ENCODE peak calls at places on chromosomes 2 and 18, in six cellular contexts. One of them, this sample, is unnamed.
A peak's percentile ranks its signal among the peaks of the same experiment; 100 is the strongest.

GRCh38 chr2:17557596-17557995 is 17.1 kb downstream of the VSNL1 start:
- DNase-seq in upper lobe of right lung: no peak
- DNase-seq in WTC11: no peak
- DNase-seq in tibial artery: no peak
- DNase-seq in lower lobe of right lung: no peak
- DNase-seq in cardiac muscle cell: no peak
- DNase-seq in this sample: peak; percentile 74

GRCh38 chr2:58533376-58533775 is 292.3 kb upstream of the FANCL start:
- DNase-seq in upper lobe of right lung: no peak
- DNase-seq in WTC11: no peak
- DNase-seq in tibial artery: no peak
- DNase-seq in lower lobe of right lung: no peak
- DNase-seq in cardiac muscle cell: no peak
- DNase-seq in this sample: no peak

GRCh38 chr2:191165190-191165643 is 14.4 kb upstream of the STAT4 start:
- DNase-seq in upper lobe of right lung: no peak
- DNase-seq in WTC11: no peak
- DNase-seq in tibial artery: no peak
- DNase-seq in lower lobe of right lung: no peak
- DNase-seq in cardiac muscle cell: peak; percentile 76
- DNase-seq in this sample: no peak

GRCh38 chr2:226478121-226478809 is 321.4 kb downstream of the IRS1 start:
- DNase-seq in upper lobe of right lung: no peak
- DNase-seq in WTC11: no peak
- DNase-seq in tibial artery: peak; percentile 84
- DNase-seq in lower lobe of right lung: no peak
- DNase-seq in cardiac muscle cell: peak; percentile 90
- DNase-seq in this sample: no peak

GRCh38 chr2:191048073-191048472 is 34.1 kb upstream of the STAT1 start:
- DNase-seq in upper lobe of right lung: no peak
- DNase-seq in WTC11: no peak
- DNase-seq in tibial artery: no peak
- DNase-seq in lower lobe of right lung: no peak
- DNase-seq in cardiac muscle cell: no peak
- DNase-seq in this sample: no peak

GRCh38 chr2:98478861-98479770 is 34.5 kb downstream of the INPP4A start:
- DNase-seq in upper lobe of right lung: no peak
- DNase-seq in WTC11: no peak
- DNase-seq in tibial artery: no peak
- DNase-seq in lower lobe of right lung: no peak
- DNase-seq in cardiac muscle cell: no peak
- DNase-seq in this sample: no peak

GRCh38 chr18:59697236-59697932 is at the start of gene CCBE1:
- DNase-seq in upper lobe of right lung: peak; percentile 88
- DNase-seq in WTC11: peak; percentile 92
- DNase-seq in tibial artery: no peak
- DNase-seq in lower lobe of right lung: peak; percentile 71
- DNase-seq in cardiac muscle cell: peak; percentile 81
- DNase-seq in this sample: no peak

GRCh38 chr2:205527801-205528200 is 154.5 kb upstream of the NRP2 start:
- DNase-seq in upper lobe of right lung: no peak
- DNase-seq in WTC11: no peak
- DNase-seq in tibial artery: no peak
- DNase-seq in lower lobe of right lung: no peak
- DNase-seq in cardiac muscle cell: no peak
- DNase-seq in this sample: no peak

GRCh38 chr2:32976409-32977063 is 29.8 kb downstream of the LTBP1 start:
- DNase-seq in upper lobe of right lung: no peak
- DNase-seq in WTC11: no peak
- DNase-seq in tibial artery: no peak
- DNase-seq in lower lobe of right lung: no peak
- DNase-seq in cardiac muscle cell: no peak
- DNase-seq in this sample: no peak

GRCh38 chr2:27737676-27738348 is 33.7 kb upstream of the MRPL33 start:
- DNase-seq in upper lobe of right lung: no peak
- DNase-seq in WTC11: no peak
- DNase-seq in tibial artery: no peak
- DNase-seq in lower lobe of right lung: no peak
- DNase-seq in cardiac muscle cell: peak; percentile 93
- DNase-seq in this sample: no peak

GRCh38 chr2:10526281-10526680 is 78.2 kb upstream of the ODC1 start:
- DNase-seq in upper lobe of right lung: peak; percentile 58
- DNase-seq in WTC11: no peak
- DNase-seq in tibial artery: no peak
- DNase-seq in lower lobe of right lung: no peak
- DNase-seq in cardiac muscle cell: no peak
- DNase-seq in this sample: no peak

GRCh38 chr2:160338891-160339290 is 138.8 kb upstream of the ITGB6 start:
- DNase-seq in upper lobe of right lung: no peak
- DNase-seq in WTC11: no peak
- DNase-seq in tibial artery: peak; percentile 61
- DNase-seq in lower lobe of right lung: no peak
- DNase-seq in cardiac muscle cell: peak; percentile 72
- DNase-seq in this sample: no peak

GRCh38 chr2:72340665-72341064 is 193.0 kb upstream of the CYP26B1 start:
- DNase-seq in upper lobe of right lung: no peak
- DNase-seq in WTC11: no peak
- DNase-seq in tibial artery: no peak
- DNase-seq in lower lobe of right lung: no peak
- DNase-seq in cardiac muscle cell: no peak
- DNase-seq in this sample: no peak

GRCh38 chr2:35454966-35455638 is 900.5 kb upstream of the CRIM1 start:
- DNase-seq in upper lobe of right lung: no peak
- DNase-seq in WTC11: peak; percentile 46
- DNase-seq in tibial artery: no peak
- DNase-seq in lower lobe of right lung: no peak
- DNase-seq in cardiac muscle cell: peak; percentile 1
- DNase-seq in this sample: no peak

GRCh38 chr18:32576296-32576916 is 105.7 kb upstream of the GAREM1 start:
- DNase-seq in upper lobe of right lung: no peak
- DNase-seq in WTC11: peak; percentile 40
- DNase-seq in tibial artery: no peak
- DNase-seq in lower lobe of right lung: no peak
- DNase-seq in cardiac muscle cell: peak; percentile 39
- DNase-seq in this sample: no peak

GRCh38 chr2:193963472-193964119 is 1693.4 kb upstream of the SLC39A10 start:
- DNase-seq in upper lobe of right lung: no peak
- DNase-seq in WTC11: peak; percentile 20
- DNase-seq in tibial artery: no peak
- DNase-seq in lower lobe of right lung: no peak
- DNase-seq in cardiac muscle cell: peak; percentile 73
- DNase-seq in this sample: peak; percentile 7

GRCh38 chr2:43199492-43200481 is 26.6 kb downstream of the ZFP36L2 start:
- DNase-seq in upper lobe of right lung: no peak
- DNase-seq in WTC11: no peak
- DNase-seq in tibial artery: no peak
- DNase-seq in lower lobe of right lung: no peak
- DNase-seq in cardiac muscle cell: no peak
- DNase-seq in this sample: no peak

GRCh38 chr2:28338046-28338753 is 54.5 kb upstream of the FOSL2 start:
- DNase-seq in upper lobe of right lung: peak; percentile 62
- DNase-seq in WTC11: no peak
- DNase-seq in tibial artery: peak; percentile 83
- DNase-seq in lower lobe of right lung: no peak
- DNase-seq in cardiac muscle cell: peak; percentile 97
- DNase-seq in this sample: no peak

GRCh38 chr18:3451989-3452749 is 2.2 kb downstream of the TGIF1 start:
- DNase-seq in upper lobe of right lung: peak; percentile 76
- DNase-seq in WTC11: peak; percentile 44
- DNase-seq in tibial artery: peak; percentile 49
- DNase-seq in lower lobe of right lung: peak; percentile 77
- DNase-seq in cardiac muscle cell: peak; percentile 78
- DNase-seq in this sample: no peak

GRCh38 chr2:126907671-126908070 is 9.0 kb downstream of the TEX51 start:
- DNase-seq in upper lobe of right lung: peak; percentile 32
- DNase-seq in WTC11: no peak
- DNase-seq in tibial artery: no peak
- DNase-seq in lower lobe of right lung: peak; percentile 20
- DNase-seq in cardiac muscle cell: no peak
- DNase-seq in this sample: no peak

GRCh38 chr2:221429741-221430491 is 142.2 kb downstream of the EPHA4 start:
- DNase-seq in upper lobe of right lung: no peak
- DNase-seq in WTC11: no peak
- DNase-seq in tibial artery: no peak
- DNase-seq in lower lobe of right lung: no peak
- DNase-seq in cardiac muscle cell: peak; percentile 14
- DNase-seq in this sample: peak; percentile 34

GRCh38 chr2:23692901-23693605 is 233.9 kb downstream of the ATAD2B start:
- DNase-seq in upper lobe of right lung: peak; percentile 56
- DNase-seq in WTC11: no peak
- DNase-seq in tibial artery: peak; percentile 15
- DNase-seq in lower lobe of right lung: no peak
- DNase-seq in cardiac muscle cell: no peak
- DNase-seq in this sample: no peak

GRCh38 chr2:96536445-96537065 is at the start of gene ARID5A:
- DNase-seq in upper lobe of right lung: peak; percentile 98
- DNase-seq in WTC11: peak; percentile 96
- DNase-seq in tibial artery: peak; percentile 94
- DNase-seq in lower lobe of right lung: peak; percentile 97
- DNase-seq in cardiac muscle cell: peak; percentile 92
- DNase-seq in this sample: peak; percentile 17

GRCh38 chr18:73511751-73512525 is 635.7 kb downstream of the FBXO15 start:
- DNase-seq in upper lobe of right lung: no peak
- DNase-seq in WTC11: no peak
- DNase-seq in tibial artery: no peak
- DNase-seq in lower lobe of right lung: no peak
- DNase-seq in cardiac muscle cell: peak; percentile 51
- DNase-seq in this sample: no peak

DNA sequence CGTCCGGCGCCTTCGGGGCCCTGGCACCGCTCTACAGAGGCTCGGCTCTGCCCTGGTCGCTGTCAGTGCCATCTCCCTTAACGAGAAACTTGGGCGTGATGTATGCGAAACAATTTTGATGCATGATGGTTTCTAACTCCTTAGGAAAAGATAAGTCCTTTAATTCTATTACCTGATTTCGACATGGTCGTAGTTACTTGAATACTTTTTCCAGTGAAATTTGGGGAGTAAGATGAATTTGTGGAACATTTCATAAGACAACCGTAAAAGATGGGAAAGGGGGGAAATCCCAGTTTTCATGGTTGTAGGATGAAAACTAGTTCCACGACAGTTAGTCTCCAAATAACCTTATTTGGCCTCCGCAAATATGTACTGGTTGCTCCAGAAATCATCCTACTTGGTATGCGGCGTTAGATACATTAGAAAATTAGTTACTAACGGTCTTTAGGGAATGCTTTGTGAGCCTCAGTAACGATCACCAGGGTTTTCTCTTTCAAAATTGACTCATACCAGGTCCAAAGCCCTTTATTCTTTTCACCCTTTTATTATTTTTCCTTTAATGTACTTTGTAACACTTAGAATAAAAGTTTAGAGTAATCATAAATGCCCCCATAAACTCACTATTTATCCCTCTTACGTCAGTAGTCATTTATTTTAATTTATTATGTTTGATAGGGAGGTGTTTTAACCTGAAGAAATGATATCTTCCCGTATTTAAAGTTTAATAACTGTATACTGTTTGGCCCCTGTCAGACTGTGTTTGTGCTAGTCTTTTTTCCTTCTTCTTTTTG is 877 bp downstream of the TWSG1 start:
- DNase-seq in upper lobe of right lung: no peak
- DNase-seq in WTC11: no peak
- DNase-seq in tibial artery: no peak
- DNase-seq in lower lobe of right lung: no peak
- DNase-seq in cardiac muscle cell: peak; percentile 39
- DNase-seq in this sample: no peak
- TF ChIP-seq CTCF in upper lobe of right lung: no peak
- TF ChIP-seq CTCF in WTC11: no peak
- TF ChIP-seq CTCF in tibial artery: no peak
- TF ChIP-seq CTCF in lower lobe of right lung: no peak
- TF ChIP-seq CTCF in cardiac muscle cell: no peak
- TF ChIP-seq CTCF in this sample: no peak

GRCh38 chr18:58231930-58232329 is 187.9 kb downstream of the NEDD4L start:
- DNase-seq in upper lobe of right lung: no peak
- DNase-seq in WTC11: no peak
- DNase-seq in tibial artery: no peak
- DNase-seq in lower lobe of right lung: no peak
- DNase-seq in cardiac muscle cell: no peak
- DNase-seq in this sample: no peak
- TF ChIP-seq CTCF in upper lobe of right lung: peak; percentile 40
- TF ChIP-seq CTCF in WTC11: no peak
- TF ChIP-seq CTCF in tibial artery: no peak
- TF ChIP-seq CTCF in lower lobe of right lung: peak; percentile 39
- TF ChIP-seq CTCF in cardiac muscle cell: no peak
- TF ChIP-seq CTCF in this sample: peak; percentile 84

DNA sequence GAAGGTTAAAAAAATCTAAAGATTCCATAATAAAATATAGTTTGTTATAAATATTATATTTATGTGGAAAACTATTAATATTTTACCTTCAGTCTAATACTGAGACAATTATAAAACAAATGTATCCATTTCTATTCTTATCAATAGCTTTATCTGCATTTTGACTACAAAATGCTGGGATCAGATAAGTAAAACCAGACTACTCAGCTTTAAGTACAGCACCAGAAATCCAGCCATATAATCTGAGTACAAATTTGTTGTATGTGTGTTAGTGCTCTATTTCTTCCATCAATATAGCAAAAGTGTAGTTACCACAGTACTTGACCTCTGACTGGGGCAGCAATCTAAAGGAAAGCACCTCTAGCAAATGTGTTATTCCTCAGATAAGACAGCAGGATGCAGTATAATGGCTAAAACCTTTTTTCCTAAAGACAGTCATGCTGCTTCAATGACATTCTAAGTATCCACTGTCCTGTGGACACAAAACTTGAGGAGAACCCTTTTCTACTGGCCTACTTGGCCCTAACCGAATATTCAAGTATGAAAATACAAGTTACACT is 68.1 kb downstream of the OLA1 start:
- DNase-seq in upper lobe of right lung: no peak
- DNase-seq in WTC11: no peak
- DNase-seq in tibial artery: no peak
- DNase-seq in lower lobe of right lung: no peak
- DNase-seq in cardiac muscle cell: no peak
- DNase-seq in this sample: no peak
- TF ChIP-seq CTCF in upper lobe of right lung: no peak
- TF ChIP-seq CTCF in WTC11: no peak
- TF ChIP-seq CTCF in tibial artery: no peak
- TF ChIP-seq CTCF in lower lobe of right lung: no peak
- TF ChIP-seq CTCF in cardiac muscle cell: peak; percentile 11
- TF ChIP-seq CTCF in this sample: peak; percentile 26

GRCh38 chr18:63949068-63949737 is at the start of gene HMSD:
- DNase-seq in upper lobe of right lung: peak; percentile 88
- DNase-seq in WTC11: peak; percentile 84
- DNase-seq in tibial artery: no peak
- DNase-seq in lower lobe of right lung: peak; percentile 80
- DNase-seq in cardiac muscle cell: peak; percentile 47
- DNase-seq in this sample: no peak

GRCh38 chr18:63956755-63957154 is 7.7 kb downstream of the HMSD start:
- DNase-seq in upper lobe of right lung: no peak
- DNase-seq in WTC11: no peak
- DNase-seq in tibial artery: no peak
- DNase-seq in lower lobe of right lung: no peak
- DNase-seq in cardiac muscle cell: no peak
- DNase-seq in this sample: no peak

GRCh38 chr18:63953811-63954210 is 4.7 kb downstream of the HMSD start:
- DNase-seq in upper lobe of right lung: no peak
- DNase-seq in WTC11: no peak
- DNase-seq in tibial artery: no peak
- DNase-seq in lower lobe of right lung: no peak
- DNase-seq in cardiac muscle cell: peak; percentile 15
- DNase-seq in this sample: no peak

GRCh38 chr18:63947051-63947790 is 1.9 kb upstream of the HMSD start:
- DNase-seq in upper lobe of right lung: no peak
- DNase-seq in WTC11: no peak
- DNase-seq in tibial artery: no peak
- DNase-seq in lower lobe of right lung: no peak
- DNase-seq in cardiac muscle cell: no peak
- DNase-seq in this sample: no peak

GRCh38 chr18:63951302-63951705 is 2.2 kb downstream of the HMSD start:
- DNase-seq in upper lobe of right lung: no peak
- DNase-seq in WTC11: no peak
- DNase-seq in tibial artery: no peak
- DNase-seq in lower lobe of right lung: no peak
- DNase-seq in cardiac muscle cell: no peak
- DNase-seq in this sample: no peak
- TF ChIP-seq CTCF in upper lobe of right lung: no peak
- TF ChIP-seq CTCF in WTC11: no peak
- TF ChIP-seq CTCF in tibial artery: no peak
- TF ChIP-seq CTCF in lower lobe of right lung: no peak
- TF ChIP-seq CTCF in cardiac muscle cell: peak; percentile 23
- TF ChIP-seq CTCF in this sample: no peak